ENCODE peak calls at places on chromosomes 1 and 21, in five cellular contexts. U is cardiac fibroblast, A is BE2C, H is body of pancreas, Z is adrenal gland. S is an unnamed sample.

GRCh38 chr1:51726544-51727225 is 109.8 kb downstream of the OSBPL9 start:
- DNase-seq in U (no peak), A (no peak), H (no peak), Z (no peak), S (no peak)

GRCh38 chr1:155208656-155209372 is at the start of gene MTX1:
- DNase-seq in U (peak), A (peak), H (peak), Z (peak), S (peak)

GRCh38 chr1:147643974-147644373 is 26.4 kb downstream of the ACP6 start:
- DNase-seq in U (no peak), A (no peak), H (no peak), Z (no peak), S (no peak)

GRCh38 chr1:186307445-186307844 is 67.6 kb downstream of the TPR start:
- DNase-seq in U (no peak), A (no peak), H (no peak), Z (no peak), S (no peak)

GRCh38 chr1:112544753-112545152 is 36.0 kb downstream of the WNT2B start:
- DNase-seq in U (peak), A (no peak), H (no peak), Z (no peak), S (no peak)

GRCh38 chr1:61872206-61872605 is 129.9 kb downstream of the PATJ start:
- DNase-seq in U (no peak), A (no peak), H (no peak), Z (no peak), S (no peak)

GRCh38 chr21:36705679-36706481 is 7.0 kb downstream of the SIM2 start:
- DNase-seq in U (no peak), A (no peak), H (no peak), Z (no peak), S (peak)

GRCh38 chr1:86201321-86201720 is 44.7 kb upstream of the COL24A1 start:
- DNase-seq in U (peak), A (no peak), H (no peak), Z (no peak), S (no peak)

GRCh38 chr21:26810266-26810665 is 34.9 kb downstream of the ADAMTS1 start:
- DNase-seq in U (peak), A (no peak), H (no peak), Z (no peak), S (no peak)

GRCh38 chr1:58013237-58013636 is 533.3 kb downstream of the OMA1 start:
- DNase-seq in U (no peak), A (no peak), H (no peak), Z (no peak), S (no peak)

GRCh38 chr1:162587347-162587746 is 25.8 kb downstream of the UAP1 start:
- DNase-seq in U (no peak), A (no peak), H (peak), Z (no peak), S (no peak)

GRCh38 chr1:16068356-16069270 is 4.8 kb downstream of the FAM131C start:
- DNase-seq in U (peak), A (no peak), H (peak), Z (peak), S (no peak)

GRCh38 chr1:230801441-230801840 is 54.3 kb downstream of the CAPN9 start:
- DNase-seq in U (no peak), A (no peak), H (no peak), Z (no peak), S (no peak)

GRCh38 chr1:226029568-226030225 is 30.6 kb upstream of the SDE2 start:
- DNase-seq in U (no peak), A (peak), H (peak), Z (no peak), S (no peak)

GRCh38 chr1:44038876-44039657 is 7.8 kb upstream of the SLC6A9 start:
- DNase-seq in U (peak), A (no peak), H (no peak), Z (no peak), S (no peak)

GRCh38 chr1:230137328-230137815 is 70.3 kb downstream of the GALNT2 start:
- DNase-seq in U (no peak), A (no peak), H (peak), Z (no peak), S (no peak)

GRCh38 chr1:202143768-202144509 is 598 bp downstream of the ARL8A start:
- DNase-seq in U (no peak), A (no peak), H (peak), Z (peak), S (no peak)

GRCh38 chr1:211935448-211935970 is 99.8 kb downstream of the INTS7 start:
- DNase-seq in U (no peak), A (no peak), H (no peak), Z (no peak), S (no peak)

GRCh38 chr1:2189459-2190425 is 4.8 kb downstream of the FAAP20 start:
- DNase-seq in U (peak), A (peak), H (peak), Z (peak), S (peak)

GRCh38 chr1:228369608-228370438 is 36.8 kb downstream of the TRIM11 start:
- DNase-seq in U (no peak), A (peak), H (no peak), Z (peak), S (no peak)

GRCh38 chr1:206797534-206798383 is 25.5 kb upstream of the IL10 start:
- DNase-seq in U (no peak), A (peak), H (peak), Z (no peak), S (peak)

GRCh38 chr1:65431111-65431705 is 10.7 kb downstream of the LEPR start:
- DNase-seq in U (peak), A (no peak), H (no peak), Z (no peak), S (peak)

GRCh38 chr1:115879977-115880376 is 39.1 kb upstream of the NHLH2 start:
- DNase-seq in U (no peak), A (no peak), H (peak), Z (no peak), S (peak)

GRCh38 chr1:3423245-3423829 is 31.1 kb upstream of the ARHGEF16 start:
- DNase-seq in U (no peak), A (no peak), H (peak), Z (no peak), S (no peak)

GRCh38 chr1:11563560-11564069 is 84.7 kb downstream of the DISP3 start:
- DNase-seq in U (peak), A (peak), H (no peak), Z (no peak), S (no peak)

GRCh38 chr21:44382536-44382935 is 29.1 kb downstream of the TRPM2 start:
- DNase-seq in U (no peak), A (no peak), H (no peak), Z (no peak), S (no peak)

GRCh38 chr1:199794105-199794863 is 233.2 kb upstream of the NR5A2 start:
- DNase-seq in U (peak), A (no peak), H (peak), Z (no peak), S (no peak)

GRCh38 chr1:23376890-23377811 is 7.5 kb upstream of the ZNF436 start:
- DNase-seq in U (peak), A (no peak), H (peak), Z (peak), S (no peak)

GRCh38 chr1:87957331-87957730 is 628.7 kb downstream of the LMO4 start:
- DNase-seq in U (no peak), A (no peak), H (no peak), Z (no peak), S (no peak)

GRCh38 chr1:43466403-43466802 is 12.7 kb upstream of the HYI start:
- DNase-seq in U (no peak), A (no peak), H (peak), Z (no peak), S (peak)

GRCh38 chr1:21936366-21937031 is 611 bp downstream of the HSPG2 start:
- DNase-seq in U (no peak), A (no peak), H (no peak), Z (no peak), S (no peak)

GRCh38 chr1:75954594-75954993 is 22.4 kb upstream of the ASB17 start:
- DNase-seq in U (peak), A (no peak), H (no peak), Z (no peak), S (no peak)
- H3K4me3 ChIP-seq in U (no peak), A (no peak), H (no peak), Z (no peak), S (no peak)

GRCh38 chr1:93846929-93847810 is 31.8 kb downstream of the DNTTIP2 start:
- DNase-seq in U (peak), A (peak), H (peak), Z (peak), S (peak)
- H3K4me3 ChIP-seq in U (peak), A (peak), H (peak), Z (peak), S (peak)

GRCh38 chr1:77926561-77927357 is 38.3 kb downstream of the NEXN start:
- DNase-seq in U (peak), A (no peak), H (no peak), Z (no peak), S (peak)
- H3K4me3 ChIP-seq in U (no peak), A (no peak), H (no peak), Z (no peak), S (peak)

GRCh38 chr1:9658186-9658585 is 6.7 kb downstream of the PIK3CD start:
- DNase-seq in U (no peak), A (no peak), H (no peak), Z (no peak), S (no peak)
- H3K4me3 ChIP-seq in U (no peak), A (no peak), H (no peak), Z (no peak), S (no peak)

GRCh38 chr1:174276087-174276486 is 116.8 kb downstream of the RABGAP1L start:
- DNase-seq in U (no peak), A (no peak), H (no peak), Z (no peak), S (no peak)
- H3K4me3 ChIP-seq in U (no peak), A (no peak), H (no peak), Z (no peak), S (no peak)

S was measured in Jurkat, Clone E6-1.